ENCODE peak calls at places on chromosomes 11 and 22, in ten cellular contexts. O, S, D, B, X, P, U, Q, M and K are unnamed samples.

GRCh38 chr22:21933413-21933812 is 19.2 kb downstream of the PPM1F start:
- DNase-seq in M (no peak), S (no peak), Q (no peak), P (no peak), O (no peak), X (no peak), U (no peak), D (no peak), B (no peak), K (no peak)

GRCh38 chr22:44292521-44292920 is 20.2 kb downstream of the SHISAL1 start:
- DNase-seq in D (no peak), O (no peak), M (no peak), Q (no peak), S (no peak), X (no peak), B (no peak), U (no peak), P (no peak), K (no peak)

GRCh38 chr22:43263645-43264514 is 76.9 kb upstream of the TTLL12 start:
- DNase-seq in X (peak), D (peak), U (no peak), P (peak), B (no peak), M (no peak), Q (peak), O (peak), S (no peak), K (no peak)

GRCh38 chr11:28983780-28984179 is 875.6 kb downstream of the METTL15 start:
- DNase-seq in U (no peak), O (no peak), S (no peak), M (no peak), X (no peak), D (no peak), P (no peak), Q (no peak), B (no peak), K (peak)

GRCh38 chr11:47243454-47243853 is 5.2 kb downstream of the ACP2 start:
- DNase-seq in Q (no peak), B (no peak), D (no peak), M (no peak), U (no peak), S (no peak), O (no peak), X (no peak), P (no peak), K (peak)

GRCh38 chr22:41526802-41527799 is 17.2 kb downstream of the POLR3H start:
- DNase-seq in M (peak), P (peak), D (peak), S (no peak), B (peak), U (peak), X (peak), Q (peak), O (peak), K (no peak)

GRCh38 chr11:3215346-3216026 is 3.1 kb downstream of the MRGPRG start:
- DNase-seq in S (no peak), B (no peak), Q (peak), P (peak), M (no peak), U (no peak), D (no peak), O (no peak), X (no peak), K (peak)

GRCh38 chr22:44828193-44828592 is 75.8 kb downstream of the ARHGAP8 start:
- DNase-seq in B (peak), U (peak), Q (peak), D (no peak), X (no peak), S (no peak), O (peak), M (no peak), P (no peak), K (no peak)

GRCh38 chr11:122170815-122171475 is 54.9 kb upstream of the BLID start:
- DNase-seq in P (no peak), Q (no peak), M (no peak), B (no peak), U (no peak), S (no peak), D (no peak), X (peak), O (no peak), K (no peak)

GRCh38 chr11:99687320-99687719 is 666.6 kb downstream of the CNTN5 start:
- DNase-seq in O (no peak), D (no peak), Q (peak), X (peak), B (no peak), U (no peak), S (no peak), M (no peak), P (no peak), K (no peak)

GRCh38 chr22:25903294-25903693 is 161.3 kb downstream of the MYO18B start:
- DNase-seq in S (no peak), P (no peak), B (peak), Q (peak), X (no peak), O (no peak), M (no peak), D (no peak), U (peak), K (no peak)

GRCh38 chr22:26648011-26648497 is 9.3 kb upstream of the MIAT start:
- DNase-seq in B (peak), M (no peak), S (no peak), Q (peak), O (no peak), X (no peak), P (peak), U (peak), D (no peak), K (no peak)

GRCh38 chr11:100735949-100736675 is 49.0 kb downstream of the ARHGAP42 start:
- DNase-seq in D (no peak), P (no peak), U (peak), Q (peak), X (peak), O (no peak), M (no peak), S (no peak), B (no peak), K (no peak)

GRCh38 chr11:48063424-48063978 is 83.1 kb downstream of the PTPRJ start:
- DNase-seq in P (no peak), S (no peak), D (no peak), X (peak), Q (no peak), O (peak), B (no peak), M (no peak), U (no peak), K (no peak)

GRCh38 chr11:11297578-11297977 is 55.5 kb downstream of the CSNK2A3 start:
- DNase-seq in M (no peak), D (no peak), P (no peak), B (no peak), S (no peak), O (no peak), X (peak), Q (no peak), U (no peak), K (no peak)

GRCh38 chr11:61516675-61517516 is 8.3 kb downstream of the LRRC10B start:
- DNase-seq in D (peak), P (peak), X (peak), U (peak), Q (peak), O (peak), B (peak), M (peak), S (no peak), K (no peak)

GRCh38 chr11:120306519-120307242 is 18.4 kb upstream of the TLCD5 start:
- DNase-seq in M (no peak), X (peak), D (no peak), P (no peak), S (no peak), U (peak), O (no peak), B (no peak), Q (peak), K (no peak)

GRCh38 chr11:66112041-66112491 is 42.0 kb downstream of the PACS1 start:
- DNase-seq in S (no peak), O (no peak), U (no peak), X (peak), B (peak), M (no peak), Q (peak), D (no peak), P (no peak), K (no peak)

GRCh38 chr22:49325531-49326395 is 501.9 kb downstream of the BRD1 start:
- DNase-seq in S (no peak), X (no peak), O (peak), B (no peak), P (peak), M (no peak), U (no peak), D (no peak), Q (no peak), K (no peak)

GRCh38 chr11:2794947-2795346 is 90.6 kb downstream of the CDKN1C start:
- DNase-seq in D (no peak), X (no peak), M (peak), Q (no peak), O (no peak), P (no peak), B (no peak), U (no peak), S (no peak), K (no peak)

GRCh38 chr22:17570851-17571631 is 7.7 kb downstream of the SLC25A18 start:
- DNase-seq in P (no peak), X (peak), D (no peak), S (no peak), M (peak), O (no peak), U (no peak), B (no peak), Q (peak), K (no peak)

GRCh38 chr22:45889539-45890350 is 87.2 kb downstream of the WNT7B start:
- DNase-seq in U (peak), M (no peak), B (peak), Q (no peak), P (no peak), X (no peak), D (no peak), S (no peak), O (no peak), K (no peak)